ENCODE peak calls at places on chromosomes 13 and 19, in seven cellular contexts. N is central memory CD4-positive, alpha-beta T cell; J is tibial artery; A is NCI-H1092 treated with DMSO at 0.1 percent for 48 hours; K is COR-L47; P is T-helper 2 cell; W is RKO. L is an unnamed sample.

GRCh38 chr19:47430041-47430802 is 10.9 kb upstream of the MEIS3 start:
- DNase-seq in N (no peak), J (no peak), A (no peak), K (no peak), P (no peak), W (no peak), L (no peak)

GRCh38 chr19:46533085-46534081 is 37.7 kb upstream of the PNMA8B start:
- DNase-seq in N (no peak), J (no peak), A (no peak), K (peak), P (no peak), W (no peak), L (no peak)

GRCh38 chr19:45276284-45276687 is 25.2 kb downstream of the MARK4 start:
- DNase-seq in N (no peak), J (no peak), A (peak), K (peak), P (no peak), W (no peak), L (no peak)

GRCh38 chr13:27978301-27978968 is 9.3 kb upstream of the CDX2 start:
- DNase-seq in N (no peak), J (no peak), A (no peak), K (no peak), P (no peak), W (no peak), L (no peak)

GRCh38 chr13:25844559-25845434 is 207.0 kb downstream of the SHISA2 start:
- DNase-seq in N (no peak), J (no peak), A (no peak), K (no peak), P (no peak), W (no peak), L (no peak)

GRCh38 chr13:114142640-114143490 is 10.4 kb upstream of the RASA3 start:
- DNase-seq in N (peak), J (no peak), A (peak), K (peak), P (peak), W (no peak), L (peak)

GRCh38 chr19:38234615-38235014 is 10.6 kb upstream of the DPF1 start:
- DNase-seq in N (no peak), J (no peak), A (no peak), K (no peak), P (no peak), W (peak), L (no peak)

GRCh38 chr13:86155756-86156155 is 356.5 kb upstream of the SLITRK6 start:
- DNase-seq in N (no peak), J (no peak), A (no peak), K (no peak), P (no peak), W (no peak), L (no peak)

GRCh38 chr13:77516342-77516789 is 19.1 kb upstream of the SCEL start:
- DNase-seq in N (no peak), J (no peak), A (no peak), K (no peak), P (no peak), W (peak), L (no peak)

GRCh38 chr19:18961767-18962423 is 20.9 kb upstream of the HOMER3 start:
- DNase-seq in N (no peak), J (no peak), A (no peak), K (peak), P (no peak), W (no peak), L (peak)

GRCh38 chr19:31451686-31452325 is 102.6 kb upstream of the TSHZ3 start:
- DNase-seq in N (no peak), J (no peak), A (no peak), K (no peak), P (no peak), W (no peak), L (no peak)

GRCh38 chr13:114230117-114230516 is 4.6 kb upstream of the CDC16 start:
- DNase-seq in N (no peak), J (no peak), A (no peak), K (no peak), P (no peak), W (no peak), L (no peak)

GRCh38 chr19:40374084-40374483 is 15.9 kb downstream of the HIPK4 start:
- DNase-seq in N (no peak), J (no peak), A (no peak), K (no peak), P (no peak), W (no peak), L (no peak)

GRCh38 chr19:2867025-2867991 is at the start of gene ZNF556:
- DNase-seq in N (no peak), J (no peak), A (peak), K (peak), P (no peak), W (peak), L (no peak)

GRCh38 chr19:8069116-8069973 is 16.8 kb downstream of the CCL25 start:
- DNase-seq in N (no peak), J (no peak), A (peak), K (no peak), P (no peak), W (peak), L (no peak)

GRCh38 chr19:16143399-16144215 is at the start of gene HSH2D:
- DNase-seq in N (peak), J (no peak), A (no peak), K (peak), P (peak), W (no peak), L (peak)

GRCh38 chr13:45049478-45049877 is 60.1 kb downstream of the GPALPP1 start:
- DNase-seq in N (no peak), J (no peak), A (no peak), K (no peak), P (no peak), W (no peak), L (no peak)

GRCh38 chr13:92510416-92510815 is 716.2 kb upstream of the GPC6 start:
- DNase-seq in N (no peak), J (no peak), A (no peak), K (no peak), P (no peak), W (no peak), L (no peak)

GRCh38 chr13:72757792-72758535 is 23.7 kb downstream of the DIS3 start:
- DNase-seq in N (no peak), J (no peak), A (no peak), K (no peak), P (no peak), W (peak), L (no peak)

GRCh38 chr13:76991796-76992547 is at the start of gene CLN5:
- DNase-seq in N (peak), J (peak), A (peak), K (peak), P (peak), W (peak), L (peak)

GRCh38 chr13:66780814-66781213 is 449.3 kb downstream of the PCDH9 start:
- DNase-seq in N (no peak), J (no peak), A (no peak), K (no peak), P (no peak), W (peak), L (no peak)

GRCh38 chr19:30297969-30298368 is 74.2 kb upstream of the ZNF536 start:
- DNase-seq in N (no peak), J (no peak), A (no peak), K (no peak), P (no peak), W (no peak), L (no peak)

GRCh38 chr19:7679017-7679720 is 1.5 kb upstream of the TRAPPC5 start:
- DNase-seq in N (peak), J (no peak), A (peak), K (peak), P (peak), W (no peak), L (peak)

GRCh38 chr13:60494296-60494695 is 97.3 kb downstream of the TDRD3 start:
- DNase-seq in N (no peak), J (no peak), A (no peak), K (no peak), P (no peak), W (no peak), L (no peak)

L was measured in T-cell.